ENCODE peak calls at places on chromosomes 13 and 19, in ten cellular contexts. K, X, L, V, F, Z, Q, E, P and W are unnamed samples.

GRCh38 chr13:42747399-42747873 is 33.9 kb upstream of the FAM216B start:
- DNase-seq in K (no peak), X (no peak), L (peak; percentile 99), V (peak; percentile 97), F (peak; percentile 94), Z (no peak), Q (no peak), E (no peak), P (no peak), W (no peak)

GRCh38 chr19:17866312-17867012 is 5.3 kb upstream of the SLC5A5 start:
- DNase-seq in K (no peak), X (no peak), L (no peak), V (no peak), F (no peak), Z (no peak), Q (no peak), E (no peak), P (no peak), W (no peak)

GRCh38 chr19:293436-294110 is 2.4 kb upstream of the PLPP2 start:
- DNase-seq in K (no peak), X (no peak), L (no peak), V (no peak), F (no peak), Z (no peak), Q (no peak), E (no peak), P (no peak), W (no peak)

GRCh38 chr19:56660381-56661105 is 11.0 kb downstream of the ZNF835 start:
- DNase-seq in K (no peak), X (no peak), L (no peak), V (no peak), F (peak; percentile 4), Z (no peak), Q (peak; percentile 46), E (no peak), P (no peak), W (no peak)

GRCh38 chr13:98994896-98995295 is 17.0 kb upstream of the DOCK9 start:
- DNase-seq in K (no peak), X (no peak), L (no peak), V (no peak), F (no peak), Z (no peak), Q (no peak), E (no peak), P (no peak), W (no peak)

GRCh38 chr13:114030666-114031610 is 57.1 kb upstream of the C13orf46 start:
- DNase-seq in K (no peak), X (no peak), L (no peak), V (no peak), F (no peak), Z (no peak), Q (no peak), E (no peak), P (no peak), W (no peak)

GRCh38 chr19:17281391-17282304 is at the start of gene ANKLE1:
- DNase-seq in K (no peak), X (no peak), L (no peak), V (no peak), F (no peak), Z (no peak), Q (no peak), E (no peak), P (no peak), W (peak; percentile 32)

GRCh38 chr19:32642771-32643170 is 32.2 kb downstream of the ANKRD27 start:
- DNase-seq in K (peak; percentile 16), X (no peak), L (no peak), V (no peak), F (no peak), Z (peak; percentile 39), Q (no peak), E (no peak), P (no peak), W (no peak)